ENCODE peak calls at places on chromosomes 11 and 22, in seven cellular contexts. H, P, O, K, Q, C and I are unnamed samples.
A peak's percentile ranks its signal among the peaks of the same experiment; 100 is the strongest.

GRCh38 chr11:118128310-118128709 is 24.3 kb downstream of the SCN4B start:
- DNase-seq in H (no peak), P (no peak), O (no peak), K (no peak), Q (no peak), C (no peak), I (no peak)

GRCh38 chr11:833849-834311 is 1.1 kb downstream of the CD151 start:
- DNase-seq in H (no peak), P (no peak), O (no peak), K (peak; percentile 37), Q (no peak), C (peak; percentile 54), I (no peak)

GRCh38 chr11:14148653-14149273 is 186.2 kb downstream of the SPON1 start:
- DNase-seq in H (peak; percentile 15), P (peak; percentile 63), O (peak; percentile 13), K (peak; percentile 49), Q (no peak), C (no peak), I (peak; percentile 38)

GRCh38 chr11:127470485-127470884 is 469.9 kb upstream of the KIRREL3 start:
- DNase-seq in H (no peak), P (no peak), O (no peak), K (no peak), Q (no peak), C (peak; percentile 33), I (no peak)

GRCh38 chr11:128784059-128784804 is 82.9 kb downstream of the KCNJ1 start:
- DNase-seq in H (no peak), P (no peak), O (no peak), K (no peak), Q (no peak), C (no peak), I (no peak)

GRCh38 chr11:131217313-131218297 is 152.8 kb upstream of the NTM start:
- DNase-seq in H (no peak), P (no peak), O (no peak), K (no peak), Q (no peak), C (no peak), I (no peak)

GRCh38 chr11:2086239-2087040 is 52.7 kb downstream of the IGF2 start:
- DNase-seq in H (no peak), P (no peak), O (no peak), K (no peak), Q (no peak), C (no peak), I (no peak)

GRCh38 chr11:133833101-133833898 is 12.0 kb downstream of the SPATA19 start:
- DNase-seq in H (no peak), P (no peak), O (no peak), K (no peak), Q (no peak), C (no peak), I (no peak)

GRCh38 chr22:43889366-43890253 is 2.2 kb downstream of the PNPLA5 start:
- DNase-seq in H (peak; percentile 6), P (peak; percentile 29), O (peak; percentile 29), K (peak; percentile 48), Q (no peak), C (no peak), I (no peak)

GRCh38 chr11:11302565-11302964 is 50.5 kb downstream of the CSNK2A3 start:
- DNase-seq in H (no peak), P (no peak), O (no peak), K (no peak), Q (no peak), C (no peak), I (no peak)

GRCh38 chr22:22380098-22381030 is 128.2 kb downstream of the ZNF280B start:
- DNase-seq in H (no peak), P (no peak), O (no peak), K (no peak), Q (no peak), C (peak; percentile 29), I (no peak)

GRCh38 chr22:19634576-19634975 is 79.7 kb upstream of the SEPTIN5 start:
- DNase-seq in H (no peak), P (no peak), O (no peak), K (no peak), Q (no peak), C (no peak), I (no peak)

GRCh38 chr11:19403196-19403895 is 162.6 kb upstream of the E2F8 start:
- DNase-seq in H (no peak), P (no peak), O (no peak), K (no peak), Q (no peak), C (no peak), I (no peak)

GRCh38 chr11:132910016-132910760 is 622.1 kb downstream of the OPCML start:
- DNase-seq in H (no peak), P (no peak), O (no peak), K (no peak), Q (no peak), C (no peak), I (no peak)

GRCh38 chr11:72719144-72719543 is 33.1 kb downstream of the ARAP1 start:
- DNase-seq in H (no peak), P (peak; percentile 75), O (peak; percentile 51), K (no peak), Q (no peak), C (no peak), I (no peak)

GRCh38 chr22:29480512-29481264 is 670 bp downstream of the NEFH start:
- DNase-seq in H (no peak), P (peak; percentile 71), O (peak; percentile 60), K (peak; percentile 64), Q (no peak), C (no peak), I (peak; percentile 14)

GRCh38 chr11:35554491-35555237 is 29.2 kb upstream of the PAMR1 start:
- DNase-seq in H (no peak), P (peak; percentile 39), O (peak; percentile 23), K (no peak), Q (no peak), C (no peak), I (no peak)

GRCh38 chr22:20490183-20490940 is 5.2 kb downstream of the KLHL22 start:
- DNase-seq in H (no peak), P (no peak), O (no peak), K (no peak), Q (no peak), C (no peak), I (no peak)

GRCh38 chr11:130318031-130318673 is 3.4 kb upstream of the ZBTB44 start:
- DNase-seq in H (no peak), P (no peak), O (no peak), K (no peak), Q (no peak), C (no peak), I (no peak)